ENCODE peak calls at places on chromosomes 4 and X, in ten cellular contexts. V is left lung; E is CD8-positive, alpha-beta T cell; C is ELR; Z is effector memory CD8-positive, alpha-beta T cell; Y is stimulated activated CD4-positive, alpha-beta T cell treated with anti-CD3 and anti-CD28 coated beads, TNF-alpha, amount 100 ng/mL, for 4 hours; S is C1 segment of cervical spinal cord; Q is Karpas-422; D is dorsolateral prefrontal cortex; F is astrocyte of the cerebellum. R is an unnamed sample.

GRCh38 chr4:134024251-134024650 is 177.3 kb downstream of the PABPC4L start:
- DNase-seq in V (no peak), E (no peak), C (peak), Z (no peak), Y (no peak), S (no peak), Q (no peak), D (no peak), F (peak), R (peak)

GRCh38 chr4:184978211-184978610 is 40.1 kb upstream of the HELT start:
- DNase-seq in V (no peak), E (no peak), C (no peak), Z (no peak), Y (no peak), S (no peak), Q (no peak), D (no peak), F (no peak), R (no peak)

GRCh38 chrX:111394581-111394980 is 17.4 kb downstream of the DCX start:
- DNase-seq in V (no peak), E (no peak), C (no peak), Z (no peak), Y (no peak), S (no peak), Q (no peak), D (no peak), F (no peak), R (no peak)

GRCh38 chr4:18012807-18013462 is 8.6 kb downstream of the LCORL start:
- DNase-seq in V (no peak), E (no peak), C (peak), Z (no peak), Y (no peak), S (no peak), Q (no peak), D (no peak), F (no peak), R (no peak)

GRCh38 chr4:38788327-38788726 is 5.5 kb upstream of the TLR10 start:
- DNase-seq in V (no peak), E (no peak), C (peak), Z (no peak), Y (no peak), S (no peak), Q (no peak), D (no peak), F (peak), R (no peak)

GRCh38 chr4:89708903-89709361 is 128.0 kb downstream of the SNCA start:
- DNase-seq in V (no peak), E (no peak), C (no peak), Z (no peak), Y (no peak), S (peak), Q (no peak), D (peak), F (no peak), R (no peak)

GRCh38 chr4:80035336-80035735 is 37.7 kb downstream of the ANTXR2 start:
- DNase-seq in V (no peak), E (no peak), C (no peak), Z (no peak), Y (no peak), S (no peak), Q (no peak), D (no peak), F (no peak), R (no peak)

GRCh38 chr4:151853034-151853433 is 92.2 kb upstream of the GATB start:
- DNase-seq in V (no peak), E (no peak), C (no peak), Z (no peak), Y (no peak), S (no peak), Q (no peak), D (no peak), F (no peak), R (no peak)

GRCh38 chr4:183149968-183150539 is 51.0 kb downstream of the WWC2 start:
- DNase-seq in V (no peak), E (no peak), C (no peak), Z (no peak), Y (no peak), S (no peak), Q (no peak), D (no peak), F (no peak), R (no peak)

GRCh38 chr4:153931804-153932203 is 142.9 kb upstream of the SFRP2 start:
- DNase-seq in V (no peak), E (no peak), C (no peak), Z (no peak), Y (no peak), S (no peak), Q (peak), D (no peak), F (no peak), R (no peak)

GRCh38 chr4:73375328-73375741 is 28.8 kb upstream of the ALB start:
- DNase-seq in V (no peak), E (no peak), C (no peak), Z (no peak), Y (no peak), S (no peak), Q (no peak), D (no peak), F (no peak), R (no peak)

GRCh38 chr4:34182346-34182745 is 2062.0 kb downstream of the ARAP2 start:
- DNase-seq in V (no peak), E (no peak), C (peak), Z (no peak), Y (no peak), S (no peak), Q (no peak), D (no peak), F (no peak), R (no peak)

GRCh38 chr4:48341776-48342558 is 638 bp downstream of the SLAIN2 start:
- DNase-seq in V (peak), E (peak), C (peak), Z (no peak), Y (peak), S (peak), Q (peak), D (peak), F (no peak), R (peak)

GRCh38 chr4:186067757-186068385 is 1.1 kb upstream of the TLR3 start:
- DNase-seq in V (no peak), E (peak), C (peak), Z (peak), Y (peak), S (peak), Q (peak), D (peak), F (peak), R (peak)

GRCh38 chr4:1062419-1062818 is 50.9 kb downstream of the RNF212 start:
- DNase-seq in V (no peak), E (no peak), C (no peak), Z (no peak), Y (no peak), S (no peak), Q (no peak), D (no peak), F (no peak), R (no peak)